ENCODE peak calls at places on chromosome 18, in ten cellular contexts. U, Q, F, A, P, B, X, T, M and O are unnamed samples.

GRCh38 chr18:2932247-2933181 is 80.4 kb downstream of the LPIN2 start:
- DNase-seq in A (peak), X (peak), B (peak), Q (peak), M (no peak), T (no peak), U (no peak), F (peak), P (peak), O (peak)

GRCh38 chr18:46482831-46483230 is 174.2 kb downstream of the LOXHD1 start:
- DNase-seq in U (no peak), P (no peak), B (no peak), T (no peak), A (no peak), Q (no peak), F (no peak), X (no peak), M (no peak), O (no peak)

GRCh38 chr18:76878426-76878825 is 56.1 kb downstream of the ZNF236 start:
- DNase-seq in T (no peak), A (no peak), M (no peak), B (no peak), X (no peak), F (no peak), Q (no peak), P (no peak), U (no peak), O (no peak)

GRCh38 chr18:54392621-54393023 is 34.9 kb downstream of the C18orf54 start:
- DNase-seq in P (no peak), T (no peak), A (peak), F (peak), B (peak), X (peak), M (no peak), Q (peak), U (no peak), O (peak)

GRCh38 chr18:53458944-53459580 is 765.4 kb downstream of the MBD2 start:
- DNase-seq in F (no peak), U (no peak), T (no peak), P (no peak), X (no peak), B (no peak), M (no peak), Q (no peak), A (no peak), O (no peak)

GRCh38 chr18:49725809-49726514 is 87.4 kb downstream of the ACAA2 start:
- DNase-seq in M (no peak), X (peak), A (peak), F (peak), Q (peak), P (peak), T (no peak), U (peak), B (peak), O (peak)

GRCh38 chr18:13316066-13316465 is 97.5 kb downstream of the LDLRAD4 start:
- DNase-seq in U (no peak), A (no peak), M (no peak), B (peak), X (no peak), P (no peak), F (no peak), T (no peak), Q (no peak), O (no peak)

GRCh38 chr18:4586729-4587128 is 131.6 kb upstream of the DLGAP1 start:
- DNase-seq in Q (no peak), M (no peak), P (no peak), A (no peak), B (peak), U (no peak), X (no peak), F (no peak), T (no peak), O (no peak)

GRCh38 chr18:62659698-62660097 is 55.6 kb upstream of the PHLPP1 start:
- DNase-seq in P (no peak), M (no peak), X (no peak), A (no peak), Q (no peak), B (no peak), T (no peak), F (no peak), U (no peak), O (no peak)

GRCh38 chr18:43719264-43719795 is 442.0 kb upstream of the SYT4 start:
- DNase-seq in P (no peak), T (no peak), F (no peak), A (no peak), M (no peak), Q (peak), U (no peak), B (no peak), X (no peak), O (no peak)

GRCh38 chr18:79923896-79924585 is 27.4 kb downstream of the SLC66A2 start:
- DNase-seq in T (peak), B (no peak), F (no peak), U (peak), A (no peak), P (peak), M (no peak), X (no peak), Q (no peak), O (no peak)